ENCODE peak calls at places on chromosomes 2 and 18, in nine cellular contexts. I, T, N, E, Y, R, P, D and C are unnamed samples. For H3K4me1, the result is how much of the 10 kb centered on the place peaks cover.

GRCh38 chr2:18910843-18911242 is 321.5 kb upstream of the NT5C1B start:
- DNase-seq in I (peak), T (no peak), N (no peak), E (no peak), Y (no peak), R (no peak), P (no peak), D (no peak), C (peak)

GRCh38 chr2:85380048-85380447 is 25.5 kb downstream of the ELMOD3 start:
- DNase-seq in I (no peak), T (no peak), N (no peak), E (no peak), Y (no peak), R (no peak), P (no peak), D (no peak), C (no peak)

GRCh38 chr18:26791676-26792075 is 73.8 kb downstream of the AQP4 start:
- DNase-seq in I (no peak), T (no peak), N (no peak), E (no peak), Y (no peak), R (no peak), P (no peak), D (no peak), C (no peak)

GRCh38 chr18:31204833-31205232 is 42.2 kb upstream of the DSC1 start:
- DNase-seq in I (no peak), T (no peak), N (no peak), E (no peak), Y (peak), R (no peak), P (no peak), D (no peak), C (no peak)

GRCh38 chr2:180524458-180524857 is 455.9 kb upstream of the UBE2E3 start:
- DNase-seq in I (peak), T (no peak), N (no peak), E (no peak), Y (no peak), R (no peak), P (no peak), D (no peak), C (no peak)

GRCh38 chr2:233033672-233034071 is 1.2 kb downstream of the NEU2 start:
- DNase-seq in I (no peak), T (no peak), N (no peak), E (no peak), Y (no peak), R (no peak), P (no peak), D (peak), C (no peak)

GRCh38 chr2:118641711-118642110 is 205.7 kb downstream of the EN1 start:
- DNase-seq in I (no peak), T (no peak), N (no peak), E (no peak), Y (no peak), R (no peak), P (no peak), D (no peak), C (no peak)

GRCh38 chr2:205879362-205879761 is 197.1 kb downstream of the NRP2 start:
- DNase-seq in I (no peak), T (no peak), N (no peak), E (no peak), Y (no peak), R (no peak), P (no peak), D (no peak), C (no peak)

GRCh38 chr2:156182132-156182531 is 150.4 kb downstream of the NR4A2 start:
- DNase-seq in I (no peak), T (no peak), N (peak), E (no peak), Y (no peak), R (no peak), P (no peak), D (no peak), C (no peak)

GRCh38 chr2:63604666-63605065 is 15.9 kb downstream of the MDH1 start:
- DNase-seq in I (no peak), T (no peak), N (no peak), E (no peak), Y (no peak), R (no peak), P (no peak), D (no peak), C (no peak)

GRCh38 chr2:135685361-135685760 is 56.3 kb upstream of the UBXN4 start:
- DNase-seq in I (no peak), T (no peak), N (no peak), E (no peak), Y (no peak), R (no peak), P (no peak), D (no peak), C (no peak)

GRCh38 chr18:74284501-74285004 is 7.2 kb downstream of the CYB5A start:
- DNase-seq in I (no peak), T (peak), N (no peak), E (no peak), Y (no peak), R (no peak), P (peak), D (no peak), C (no peak)

GRCh38 chr2:84417453-84417852 is 41.6 kb downstream of the SUCLG1 start:
- DNase-seq in I (no peak), T (no peak), N (no peak), E (no peak), Y (no peak), R (no peak), P (no peak), D (no peak), C (no peak)

GRCh38 chr2:43039376-43040080 is 186.9 kb downstream of the ZFP36L2 start:
- DNase-seq in I (no peak), T (no peak), N (no peak), E (no peak), Y (peak), R (no peak), P (no peak), D (peak), C (no peak)

GRCh38 chr2:38026846-38027245 is 49.1 kb downstream of the CYP1B1 start:
- DNase-seq in I (no peak), T (no peak), N (no peak), E (no peak), Y (no peak), R (no peak), P (no peak), D (no peak), C (no peak)

GRCh38 chr2:95046371-95047112 is 21.0 kb downstream of the MAL start:
- DNase-seq in I (no peak), T (no peak), N (no peak), E (no peak), Y (peak), R (no peak), P (no peak), D (peak), C (no peak)

GRCh38 chr2:45964226-45964841 is 312.9 kb downstream of the PRKCE start:
- DNase-seq in I (no peak), T (no peak), N (peak), E (peak), Y (peak), R (peak), P (peak), D (peak), C (peak)

GRCh38 chr18:45435810-45436209 is 179.5 kb upstream of the SLC14A2 start:
- DNase-seq in I (no peak), T (no peak), N (no peak), E (no peak), Y (no peak), R (no peak), P (no peak), D (no peak), C (no peak)

GRCh38 chr2:58769494-58770239 is 528.5 kb upstream of the FANCL start:
- DNase-seq in I (no peak), T (no peak), N (no peak), E (no peak), Y (no peak), R (no peak), P (no peak), D (no peak), C (no peak)

GRCh38 chr2:31558401-31559295 is 22.1 kb downstream of the SRD5A2 start:
- DNase-seq in I (no peak), T (no peak), N (no peak), E (no peak), Y (no peak), R (no peak), P (no peak), D (no peak), C (no peak)

GRCh38 chr2:68391099-68391498 is 26.0 kb downstream of the PLEK start:
- DNase-seq in I (no peak), T (no peak), N (no peak), E (no peak), Y (no peak), R (no peak), P (no peak), D (no peak), C (no peak)

GRCh38 chr2:101120124-101120996 is 30.8 kb downstream of the TBC1D8 start:
- DNase-seq in I (no peak), T (no peak), N (peak), E (peak), Y (peak), R (peak), P (no peak), D (no peak), C (peak)

GRCh38 chr2:70893186-70893585 is 42.5 kb upstream of the ATP6V1B1 start:
- DNase-seq in I (no peak), T (no peak), N (no peak), E (no peak), Y (no peak), R (no peak), P (no peak), D (no peak), C (no peak)

GRCh38 chr2:172249336-172249735 is 146.6 kb upstream of the DLX2 start:
- DNase-seq in I (no peak), T (no peak), N (no peak), E (no peak), Y (no peak), R (no peak), P (no peak), D (no peak), C (no peak)

GRCh38 chr2:172244419-172245130 is 141.9 kb upstream of the DLX2 start:
- DNase-seq in I (no peak), T (no peak), N (no peak), E (no peak), Y (no peak), R (no peak), P (no peak), D (no peak), C (no peak)

GRCh38 chr2:172247203-172247602 is 144.5 kb upstream of the DLX2 start:
- DNase-seq in I (no peak), T (no peak), N (no peak), E (no peak), Y (no peak), R (no peak), P (no peak), D (no peak), C (no peak)

GRCh38 chr2:172248381-172249173 is 145.9 kb upstream of the DLX2 start:
- DNase-seq in I (peak), T (no peak), N (no peak), E (no peak), Y (no peak), R (no peak), P (no peak), D (no peak), C (no peak)

GRCh38 chr2:172246649-172247048 is 143.9 kb upstream of the DLX2 start:
- DNase-seq in I (peak), T (no peak), N (no peak), E (no peak), Y (no peak), R (no peak), P (no peak), D (no peak), C (no peak)
- H3K4me1 ChIP-seq in I (under half), T (under half), N (under half), E (under half), Y (under half), R (under half), P (under half), D (under half), C (under half)

DNA sequence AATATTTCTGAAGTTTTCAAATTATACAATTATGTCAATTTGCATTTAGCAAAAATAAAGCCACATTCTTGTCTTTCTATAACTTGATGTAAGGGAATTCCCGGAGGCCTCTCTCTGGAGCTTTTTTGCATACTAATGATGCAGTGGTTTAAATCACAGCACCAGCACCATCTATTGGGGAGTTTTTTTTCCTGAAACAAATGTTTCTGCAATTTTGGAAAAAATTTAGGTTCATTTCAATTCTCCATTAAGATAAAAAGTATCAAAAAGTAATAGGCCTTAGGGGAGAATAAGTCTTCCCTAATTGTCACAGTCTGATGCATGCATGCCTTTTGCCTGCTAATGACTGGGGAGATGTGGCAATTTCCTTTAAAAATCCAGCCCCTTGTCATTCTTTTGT is 13.5 kb downstream of the CBLN2 start:
- DNase-seq in I (no peak), T (no peak), N (no peak), E (no peak), Y (no peak), R (no peak), P (no peak), D (no peak), C (no peak)
- TF ChIP-seq CTCF in I (no peak), T (no peak), N (peak), E (no peak), Y (no peak), R (no peak), P (peak), D (no peak), C (no peak)

GRCh38 chr18:36590621-36591580 is 237.9 kb downstream of the TPGS2 start:
- DNase-seq in I (no peak), T (peak), N (no peak), E (no peak), Y (no peak), R (no peak), P (no peak), D (no peak), C (no peak)
- H3K4me1 ChIP-seq in I (under half), T (under half), N (under half), E (under half), Y (under half), R (under half), P (under half), D (under half), C (under half)

GRCh38 chr18:1511619-1512311 is 607.1 kb downstream of the ADCYAP1 start:
- DNase-seq in I (no peak), T (no peak), N (no peak), E (no peak), Y (no peak), R (no peak), P (no peak), D (no peak), C (no peak)

GRCh38 chr18:1510542-1511179 is 606.0 kb downstream of the ADCYAP1 start:
- DNase-seq in I (no peak), T (no peak), N (no peak), E (no peak), Y (no peak), R (no peak), P (no peak), D (no peak), C (no peak)

DNA sequence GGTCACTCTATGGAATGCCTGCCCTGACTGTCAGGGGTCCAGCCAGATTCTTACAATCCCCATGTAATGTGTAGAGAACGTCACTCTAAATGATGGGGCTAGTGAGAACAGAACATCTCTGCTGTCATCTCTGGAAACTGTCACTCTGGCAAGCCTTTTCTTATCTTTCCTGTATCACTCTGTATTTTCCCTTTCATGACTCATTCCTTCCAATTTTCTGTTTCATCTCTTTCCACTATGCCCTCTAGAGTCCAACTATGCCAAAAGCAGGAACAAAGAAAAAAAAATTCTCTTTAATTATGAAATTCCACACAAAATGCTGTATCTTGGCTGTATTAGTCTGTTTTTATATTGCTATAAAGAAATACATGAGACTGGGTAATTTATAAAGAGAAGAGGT is 608.8 kb downstream of the ADCYAP1 start:
- DNase-seq in I (no peak), T (no peak), N (peak), E (no peak), Y (no peak), R (no peak), P (no peak), D (no peak), C (no peak)
- TF ChIP-seq CTCF in I (no peak), T (no peak), N (peak), E (no peak), Y (no peak), R (no peak), P (peak), D (no peak), C (no peak)

GRCh38 chr2:213228638-213229037 is 55.6 kb upstream of the SPAG16 start:
- DNase-seq in I (no peak), T (no peak), N (no peak), E (no peak), Y (no peak), R (no peak), P (no peak), D (no peak), C (no peak)
- H3K4me1 ChIP-seq in I (under half), T (under half), N (under half), E (under half), Y (under half), R (under half), P (under half), D (under half), C (under half)

GRCh38 chr2:174748948-174749347 is 15.3 kb downstream of the CHRNA1 start:
- DNase-seq in I (peak), T (no peak), N (peak), E (peak), Y (peak), R (no peak), P (peak), D (no peak), C (peak)
- TF ChIP-seq CTCF in I (peak), T (peak), N (peak), E (peak), Y (peak), R (peak), P (peak), D (peak), C (peak)

DNA sequence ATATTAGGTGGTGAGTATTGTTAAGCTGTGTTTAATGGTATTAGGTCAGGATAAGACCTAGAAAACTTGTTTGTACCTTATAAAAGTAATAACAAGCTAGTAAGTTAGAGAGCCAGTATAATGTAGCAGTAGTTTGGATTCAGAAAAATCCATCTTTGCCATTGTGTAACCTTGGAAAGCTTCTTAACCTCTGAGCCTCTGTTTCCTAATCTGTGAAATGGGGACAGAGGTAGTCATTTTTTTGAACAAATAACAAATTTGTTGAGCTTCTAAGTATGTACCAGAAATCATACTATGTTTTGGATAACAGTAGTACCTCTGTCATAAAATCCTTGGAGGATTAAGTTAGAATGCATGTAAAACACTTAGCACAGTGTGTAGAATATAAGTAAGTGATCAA is 12.5 kb downstream of the GLS start:
- DNase-seq in I (no peak), T (no peak), N (no peak), E (no peak), Y (no peak), R (no peak), P (no peak), D (no peak), C (no peak)
- H3K4me1 ChIP-seq in I (under half), T (half or more), N (under half), E (under half), Y (under half), R (under half), P (under half), D (under half), C (under half)

DNA sequence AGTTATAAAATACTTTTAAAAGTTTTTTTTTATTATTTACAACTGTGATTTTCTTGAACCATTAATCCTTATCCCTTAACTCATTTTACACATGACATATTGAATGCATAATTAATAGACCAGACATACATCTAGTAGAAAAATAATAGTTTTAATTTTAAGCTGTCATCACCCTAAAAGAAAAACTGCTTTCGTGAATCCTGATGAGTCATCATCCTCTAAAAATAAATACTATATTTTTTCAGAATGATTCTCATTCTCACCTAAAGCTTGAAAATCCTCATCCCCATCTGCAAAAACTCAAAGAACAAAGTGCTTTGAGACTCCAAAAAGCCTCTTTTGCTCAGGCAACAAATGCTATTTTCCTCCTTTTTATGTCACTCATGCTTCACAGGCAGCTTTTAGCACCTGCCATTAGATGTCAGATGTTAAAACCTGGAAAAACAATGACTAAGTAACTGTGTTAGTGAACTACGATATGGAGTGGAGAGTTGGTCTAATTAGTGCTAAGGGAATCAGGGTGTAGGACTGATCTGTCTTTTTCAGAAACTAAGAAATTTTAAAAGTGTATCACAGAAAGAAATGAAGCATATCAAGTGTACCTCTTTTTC is 297.6 kb downstream of the TMX3 start:
- DNase-seq in I (no peak), T (no peak), N (no peak), E (no peak), Y (no peak), R (no peak), P (no peak), D (no peak), C (no peak)
- TF ChIP-seq CTCF in I (no peak), T (no peak), N (no peak), E (no peak), Y (no peak), R (no peak), P (no peak), D (no peak), C (no peak)

GRCh38 chr18:49023281-49023937 is 72.6 kb upstream of the SMAD7 start:
- DNase-seq in I (no peak), T (no peak), N (no peak), E (no peak), Y (peak), R (no peak), P (no peak), D (peak), C (no peak)
- H3K4me1 ChIP-seq in I (under half), T (under half), N (under half), E (under half), Y (under half), R (under half), P (under half), D (under half), C (under half)